ENCODE peak calls at places on chromosomes 6 and 20, in four cellular contexts. Q is HepG2, W is K562, O is GM12878. Y is an unnamed sample.

GRCh38 chr6:75502884-75503283 is 9.3 kb upstream of the FILIP1 start:
- DNase-seq in Q (no peak), W (no peak), O (no peak), Y (no peak)

GRCh38 chr6:139778113-139778512 is 403.7 kb upstream of the CITED2 start:
- DNase-seq in Q (no peak), W (no peak), O (no peak), Y (no peak)

GRCh38 chr20:34390769-34391447 is 27.8 kb downstream of the ITCH start:
- DNase-seq in Q (peak; percentile 85), W (peak; percentile 17), O (no peak), Y (no peak)

GRCh38 chr6:3022765-3023662 is 23.3 kb downstream of the NQO2 start:
- DNase-seq in Q (no peak), W (no peak), O (no peak), Y (no peak)

GRCh38 chr6:89818977-89819335 is 638 bp downstream of the MDN1 start:
- DNase-seq in Q (peak; percentile 43), W (no peak), O (no peak), Y (peak; percentile 12)

GRCh38 chr20:2820084-2820895 is 4.1 kb downstream of the TMEM239 start:
- DNase-seq in Q (no peak), W (peak; percentile 58), O (no peak), Y (peak; percentile 47)

GRCh38 chr6:166203641-166204222 is 36.1 kb upstream of the TBXT start:
- DNase-seq in Q (no peak), W (no peak), O (no peak), Y (no peak)

GRCh38 chr6:156410649-156411048 is 366.5 kb upstream of the ARID1B start:
- DNase-seq in Q (no peak), W (no peak), O (no peak), Y (no peak)

GRCh38 chr6:43268782-43269272 is 25.5 kb downstream of the TTBK1 start:
- DNase-seq in Q (no peak), W (no peak), O (no peak), Y (no peak)

DNA sequence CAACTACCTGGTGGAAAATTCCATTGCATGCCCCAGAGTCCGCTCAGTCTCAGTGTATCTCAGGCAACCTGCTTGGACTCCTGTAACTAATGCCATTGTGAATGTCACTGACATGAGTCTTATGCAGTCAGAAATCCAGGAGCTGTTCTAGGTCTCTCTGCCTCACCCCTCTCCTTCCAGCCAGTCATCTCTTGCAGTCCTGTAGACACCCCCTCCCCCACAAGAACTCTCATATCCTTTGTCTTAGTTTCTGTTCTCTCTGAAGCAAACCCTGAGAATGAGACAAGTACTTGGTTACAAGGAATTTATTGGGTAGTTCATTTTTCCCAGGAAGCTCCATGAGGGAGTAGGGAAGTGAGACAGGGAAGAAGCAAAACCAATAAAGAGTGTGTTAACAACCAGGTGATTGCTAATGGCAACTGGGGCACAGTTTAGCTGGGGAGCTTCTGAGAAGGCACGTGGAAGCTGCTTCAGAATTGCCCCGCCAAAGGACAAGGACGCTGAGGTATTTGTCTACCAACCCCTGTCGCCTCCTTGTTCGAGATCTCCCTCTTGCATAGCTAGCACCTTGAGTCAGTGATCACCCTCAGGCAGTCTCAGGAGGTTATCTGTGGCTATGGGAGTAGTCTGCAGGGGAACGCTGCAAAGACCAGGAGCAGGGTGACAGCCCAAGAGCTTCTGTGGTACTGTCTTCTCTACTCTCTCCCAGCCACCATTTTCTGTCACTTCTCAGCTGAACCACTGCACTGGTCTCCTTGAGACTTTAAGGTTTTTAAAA is 911.4 kb upstream of the FLRT3 start:
- DNase-seq in Q (no peak), W (no peak), O (no peak), Y (no peak)
- TF ChIP-seq FOXK2 in Q (no peak), W (no peak), O (no peak), Y (no peak)

DNA sequence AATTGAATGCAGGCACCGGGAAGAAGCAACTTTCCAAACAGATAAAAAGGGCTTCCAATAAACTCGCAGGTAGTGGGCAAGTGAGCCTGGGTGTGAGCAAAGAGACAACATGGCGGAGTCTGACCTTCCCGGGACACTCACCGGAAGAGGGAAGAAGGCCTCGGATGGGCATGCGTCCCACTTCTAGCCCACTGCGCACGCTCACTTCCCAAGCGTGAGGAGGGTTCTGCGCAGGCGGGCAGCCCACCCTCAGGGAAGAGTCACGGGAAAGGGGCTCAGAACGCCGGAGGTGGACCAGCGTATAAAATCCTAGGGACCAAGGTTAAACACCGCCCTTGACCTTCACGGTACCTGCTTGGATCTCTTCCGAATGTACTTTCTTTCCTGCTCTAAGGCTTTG is 95.5 kb upstream of the AFDN start:
- DNase-seq in Q (no peak), W (no peak), O (no peak), Y (no peak)
- TF ChIP-seq TARDBP in Q (no peak), W (no peak), O (no peak), Y (no peak)

DNA sequence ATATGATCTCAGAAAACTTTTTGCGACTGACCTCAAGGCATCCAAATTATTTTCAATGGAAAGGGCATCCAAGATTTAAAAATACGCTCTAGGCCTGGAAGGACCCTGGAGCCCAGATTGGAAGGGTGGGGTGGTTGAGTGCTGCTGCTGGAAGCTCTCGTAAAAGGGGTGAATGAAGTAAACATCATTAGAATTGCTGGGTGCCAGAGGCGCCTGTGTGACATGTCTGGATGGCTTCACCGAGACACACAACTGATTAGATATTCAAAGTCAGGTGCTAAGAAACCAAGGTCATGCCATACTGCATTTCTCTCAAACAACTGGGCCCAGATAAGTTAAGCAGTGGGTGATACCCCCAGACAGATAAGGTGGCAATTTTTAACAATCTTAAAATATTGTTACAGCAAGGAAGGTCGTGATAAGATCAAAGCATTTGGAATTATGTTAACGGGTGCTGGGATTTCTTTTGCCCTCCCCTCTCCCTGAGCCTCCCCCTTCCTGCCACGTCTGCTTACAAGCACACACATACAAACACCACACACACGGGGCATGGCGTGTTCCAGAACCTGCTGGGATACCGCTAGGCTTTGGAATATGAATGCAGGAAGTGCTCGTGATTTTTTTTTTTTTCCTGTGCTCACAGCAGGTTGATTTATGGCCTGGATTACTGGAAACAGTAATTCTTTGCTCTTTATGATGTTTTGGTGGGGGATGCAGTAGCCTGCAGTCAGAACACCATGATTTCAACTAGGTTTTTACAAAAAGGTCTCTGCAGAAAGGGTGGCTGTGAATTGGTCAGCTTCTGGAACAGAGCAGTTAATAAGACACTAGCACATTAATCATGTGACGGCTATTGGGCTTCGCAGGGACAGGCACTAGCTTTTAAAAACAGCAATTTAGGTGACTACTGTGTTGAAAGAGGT is 551.2 kb downstream of the QKI start:
- DNase-seq in Q (no peak), W (no peak), O (no peak), Y (peak; percentile 68)
- TF ChIP-seq FOXK2 in Q (no peak), W (no peak), O (no peak), Y (no peak)

GRCh38 chr6:127186889-127187288 is 68.4 kb downstream of the RSPO3 start:
- DNase-seq in Q (peak; percentile 41), W (peak; percentile 24), O (no peak), Y (peak; percentile 48)
- TF ChIP-seq TARDBP in Q (no peak), W (no peak), O (no peak), Y (no peak)

GRCh38 chr6:138004423-138005287 is 102.6 kb downstream of the PERP start:
- DNase-seq in Q (peak; percentile 35), W (no peak), O (peak; percentile 28), Y (peak; percentile 43)
- TF ChIP-seq FOXK2 in Q (no peak), W (no peak), O (no peak), Y (no peak)

GRCh38 chr6:4901256-4902061 is 102.4 kb downstream of the RPP40 start:
- DNase-seq in Q (no peak), W (no peak), O (peak; percentile 67), Y (no peak)

GRCh38 chr6:4903751-4904370 is 100.0 kb downstream of the RPP40 start:
- DNase-seq in Q (no peak), W (no peak), O (no peak), Y (no peak)

GRCh38 chr6:4899249-4899648 is 104.6 kb downstream of the RPP40 start:
- DNase-seq in Q (no peak), W (no peak), O (no peak), Y (no peak)

GRCh38 chr6:4904461-4904860 is 99.4 kb downstream of the RPP40 start:
- DNase-seq in Q (no peak), W (no peak), O (no peak), Y (no peak)

GRCh38 chr6:4902363-4902762 is 101.5 kb downstream of the RPP40 start:
- DNase-seq in Q (no peak), W (no peak), O (no peak), Y (no peak)
- TF ChIP-seq TARDBP in Q (no peak), W (no peak), O (no peak), Y (no peak)

Y was measured in HEK293T.